ENCODE peak calls at places on chromosome 2, in nine cellular contexts. One of them, this sample, is unnamed.

GRCh38 chr2:179592167-179592936 is 269.1 kb downstream of the ZNF385B start:
- DNase-seq in SJSA1: no peak
- DNase-seq in body of pancreas: no peak
- DNase-seq in transverse colon: no peak
- DNase-seq in upper lobe of right lung: no peak
- DNase-seq in WERI-Rb-1: no peak
- DNase-seq in caudate nucleus: no peak
- DNase-seq in esophagus squamous epithelium: no peak
- DNase-seq in OCI-LY7: no peak
- DNase-seq in this sample: no peak

GRCh38 chr2:178863856-178864620 is 56.8 kb upstream of the TTN start:
- DNase-seq in SJSA1: peak
- DNase-seq in body of pancreas: peak
- DNase-seq in transverse colon: no peak
- DNase-seq in upper lobe of right lung: no peak
- DNase-seq in WERI-Rb-1: no peak
- DNase-seq in caudate nucleus: no peak
- DNase-seq in esophagus squamous epithelium: no peak
- DNase-seq in OCI-LY7: no peak
- DNase-seq in this sample: peak

GRCh38 chr2:111709321-111709720 is 174.7 kb downstream of the ANAPC1 start:
- DNase-seq in SJSA1: no peak
- DNase-seq in body of pancreas: no peak
- DNase-seq in transverse colon: no peak
- DNase-seq in upper lobe of right lung: peak
- DNase-seq in WERI-Rb-1: no peak
- DNase-seq in caudate nucleus: no peak
- DNase-seq in esophagus squamous epithelium: no peak
- DNase-seq in OCI-LY7: no peak
- DNase-seq in this sample: no peak

GRCh38 chr2:148900350-148900749 is 25.3 kb downstream of the KIF5C start:
- DNase-seq in SJSA1: no peak
- DNase-seq in body of pancreas: no peak
- DNase-seq in transverse colon: no peak
- DNase-seq in upper lobe of right lung: no peak
- DNase-seq in WERI-Rb-1: no peak
- DNase-seq in caudate nucleus: no peak
- DNase-seq in esophagus squamous epithelium: no peak
- DNase-seq in OCI-LY7: no peak
- DNase-seq in this sample: no peak

GRCh38 chr2:230140667-230141066 is 71.9 kb upstream of the SLC16A14 start:
- DNase-seq in SJSA1: no peak
- DNase-seq in body of pancreas: no peak
- DNase-seq in transverse colon: no peak
- DNase-seq in upper lobe of right lung: no peak
- DNase-seq in WERI-Rb-1: no peak
- DNase-seq in caudate nucleus: no peak
- DNase-seq in esophagus squamous epithelium: no peak
- DNase-seq in OCI-LY7: no peak
- DNase-seq in this sample: no peak

GRCh38 chr2:145431181-145431951 is 911.4 kb upstream of the ZEB2 start:
- DNase-seq in SJSA1: no peak
- DNase-seq in body of pancreas: peak
- DNase-seq in transverse colon: no peak
- DNase-seq in upper lobe of right lung: no peak
- DNase-seq in WERI-Rb-1: peak
- DNase-seq in caudate nucleus: no peak
- DNase-seq in esophagus squamous epithelium: no peak
- DNase-seq in OCI-LY7: no peak
- DNase-seq in this sample: no peak

GRCh38 chr2:95381212-95382127 is 21.0 kb upstream of the FAHD2A start:
- DNase-seq in SJSA1: no peak
- DNase-seq in body of pancreas: no peak
- DNase-seq in transverse colon: no peak
- DNase-seq in upper lobe of right lung: peak
- DNase-seq in WERI-Rb-1: no peak
- DNase-seq in caudate nucleus: no peak
- DNase-seq in esophagus squamous epithelium: no peak
- DNase-seq in OCI-LY7: no peak
- DNase-seq in this sample: no peak

GRCh38 chr2:56985609-56986008 is 801.8 kb downstream of the CCDC85A start:
- DNase-seq in SJSA1: no peak
- DNase-seq in body of pancreas: no peak
- DNase-seq in transverse colon: no peak
- DNase-seq in upper lobe of right lung: no peak
- DNase-seq in WERI-Rb-1: no peak
- DNase-seq in caudate nucleus: no peak
- DNase-seq in esophagus squamous epithelium: no peak
- DNase-seq in OCI-LY7: no peak
- DNase-seq in this sample: no peak

GRCh38 chr2:241931084-241931975 is 61.8 kb downstream of the RTP5 start:
- DNase-seq in SJSA1: no peak
- DNase-seq in body of pancreas: no peak
- DNase-seq in transverse colon: no peak
- DNase-seq in upper lobe of right lung: no peak
- DNase-seq in WERI-Rb-1: no peak
- DNase-seq in caudate nucleus: no peak
- DNase-seq in esophagus squamous epithelium: no peak
- DNase-seq in OCI-LY7: no peak
- DNase-seq in this sample: no peak

GRCh38 chr2:59389240-59389639 is 1148.1 kb upstream of the FANCL start:
- DNase-seq in SJSA1: no peak
- DNase-seq in body of pancreas: peak
- DNase-seq in transverse colon: no peak
- DNase-seq in upper lobe of right lung: no peak
- DNase-seq in WERI-Rb-1: peak
- DNase-seq in caudate nucleus: no peak
- DNase-seq in esophagus squamous epithelium: no peak
- DNase-seq in OCI-LY7: no peak
- DNase-seq in this sample: peak

GRCh38 chr2:229731916-229732315 is 17.6 kb upstream of the DNER start:
- DNase-seq in SJSA1: peak
- DNase-seq in body of pancreas: no peak
- DNase-seq in transverse colon: no peak
- DNase-seq in upper lobe of right lung: no peak
- DNase-seq in WERI-Rb-1: no peak
- DNase-seq in caudate nucleus: no peak
- DNase-seq in esophagus squamous epithelium: no peak
- DNase-seq in OCI-LY7: no peak
- DNase-seq in this sample: no peak

GRCh38 chr2:216660496-216660895 is 27.3 kb downstream of the IGFBP2 start:
- DNase-seq in SJSA1: no peak
- DNase-seq in body of pancreas: no peak
- DNase-seq in transverse colon: no peak
- DNase-seq in upper lobe of right lung: no peak
- DNase-seq in WERI-Rb-1: no peak
- DNase-seq in caudate nucleus: no peak
- DNase-seq in esophagus squamous epithelium: no peak
- DNase-seq in OCI-LY7: no peak
- DNase-seq in this sample: no peak

GRCh38 chr2:6744037-6744436 is 121.7 kb downstream of the CMPK2 start:
- DNase-seq in SJSA1: no peak
- DNase-seq in body of pancreas: no peak
- DNase-seq in transverse colon: no peak
- DNase-seq in upper lobe of right lung: no peak
- DNase-seq in WERI-Rb-1: no peak
- DNase-seq in caudate nucleus: no peak
- DNase-seq in esophagus squamous epithelium: no peak
- DNase-seq in OCI-LY7: no peak
- DNase-seq in this sample: no peak

GRCh38 chr2:50746526-50746925 is 285.4 kb downstream of the NRXN1 start:
- DNase-seq in SJSA1: peak
- DNase-seq in body of pancreas: peak
- DNase-seq in transverse colon: no peak
- DNase-seq in upper lobe of right lung: no peak
- DNase-seq in WERI-Rb-1: peak
- DNase-seq in caudate nucleus: no peak
- DNase-seq in esophagus squamous epithelium: no peak
- DNase-seq in OCI-LY7: peak
- DNase-seq in this sample: peak

GRCh38 chr2:163044116-163044515 is 205.5 kb upstream of the KCNH7 start:
- DNase-seq in SJSA1: no peak
- DNase-seq in body of pancreas: no peak
- DNase-seq in transverse colon: no peak
- DNase-seq in upper lobe of right lung: no peak
- DNase-seq in WERI-Rb-1: no peak
- DNase-seq in caudate nucleus: no peak
- DNase-seq in esophagus squamous epithelium: no peak
- DNase-seq in OCI-LY7: no peak
- DNase-seq in this sample: no peak

GRCh38 chr2:160892204-160892603 is 268.0 kb upstream of the TANK start:
- DNase-seq in SJSA1: no peak
- DNase-seq in body of pancreas: no peak
- DNase-seq in transverse colon: no peak
- DNase-seq in upper lobe of right lung: no peak
- DNase-seq in WERI-Rb-1: no peak
- DNase-seq in caudate nucleus: no peak
- DNase-seq in esophagus squamous epithelium: no peak
- DNase-seq in OCI-LY7: no peak
- DNase-seq in this sample: no peak

DNA sequence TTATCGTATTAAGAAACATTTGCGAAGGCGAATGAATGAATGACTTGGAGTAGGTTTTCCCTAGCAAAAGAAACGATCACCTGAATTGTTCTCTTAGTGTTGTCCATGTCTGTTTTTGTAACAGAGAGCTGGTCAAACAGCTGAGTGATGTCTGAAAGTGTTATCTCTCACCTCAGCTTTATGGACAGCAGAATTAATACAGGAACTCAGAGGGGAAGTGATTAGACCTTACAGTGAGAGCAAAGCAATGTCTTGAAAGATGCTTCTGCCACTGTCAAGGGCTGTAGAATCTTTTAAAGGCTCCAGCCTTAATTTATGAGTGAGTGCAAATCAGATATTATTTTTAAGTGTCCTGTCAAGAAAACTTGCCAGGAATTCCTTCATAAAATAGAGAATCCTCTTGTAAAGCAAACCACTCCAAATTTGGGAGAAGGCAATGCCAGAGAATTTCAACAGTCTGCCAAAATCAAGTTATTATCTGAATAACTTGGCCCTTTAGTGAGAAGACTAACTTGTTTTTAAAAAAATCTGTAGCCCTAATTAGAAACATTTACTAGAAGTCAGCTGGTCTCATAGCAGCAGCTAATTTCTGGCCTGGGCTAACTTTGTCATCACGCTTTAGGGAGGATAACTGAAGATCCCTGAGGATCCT is 60.7 kb downstream of the CDC42EP3 start:
- DNase-seq in SJSA1: no peak
- DNase-seq in body of pancreas: no peak
- DNase-seq in transverse colon: no peak
- DNase-seq in upper lobe of right lung: no peak
- DNase-seq in WERI-Rb-1: no peak
- DNase-seq in caudate nucleus: no peak
- DNase-seq in esophagus squamous epithelium: no peak
- DNase-seq in OCI-LY7: no peak
- DNase-seq in this sample: no peak
- H3K27ac ChIP-seq in SJSA1: no peak
- H3K27ac ChIP-seq in body of pancreas: no peak
- H3K27ac ChIP-seq in transverse colon: peak
- H3K27ac ChIP-seq in upper lobe of right lung: no peak
- H3K27ac ChIP-seq in WERI-Rb-1: no peak
- H3K27ac ChIP-seq in caudate nucleus: no peak
- H3K27ac ChIP-seq in esophagus squamous epithelium: no peak
- H3K27ac ChIP-seq in OCI-LY7: no peak
- H3K27ac ChIP-seq in this sample: no peak

DNA sequence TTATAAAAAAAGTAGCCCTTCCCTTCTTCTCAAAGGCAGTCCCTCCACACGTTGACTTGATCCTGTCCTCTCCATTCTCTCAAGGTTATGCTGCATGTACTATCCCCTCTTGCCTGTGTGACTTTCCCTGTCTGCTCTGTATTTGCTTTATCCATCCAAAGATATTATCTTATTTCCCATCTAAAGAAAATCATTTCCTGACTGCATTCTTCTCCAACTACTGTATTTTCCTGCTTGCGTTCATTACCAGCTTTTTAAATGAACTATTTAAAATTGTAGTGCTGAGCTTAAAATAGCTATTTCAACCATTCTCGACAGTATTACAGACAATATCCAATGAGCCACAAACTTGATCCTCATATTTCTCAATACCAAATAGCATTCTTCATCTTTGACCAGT is 716.0 kb upstream of the REG3G start:
- DNase-seq in SJSA1: no peak
- DNase-seq in body of pancreas: no peak
- DNase-seq in transverse colon: no peak
- DNase-seq in upper lobe of right lung: no peak
- DNase-seq in WERI-Rb-1: no peak
- DNase-seq in caudate nucleus: no peak
- DNase-seq in esophagus squamous epithelium: no peak
- DNase-seq in OCI-LY7: no peak
- DNase-seq in this sample: no peak
- H3K27ac ChIP-seq in SJSA1: no peak
- H3K27ac ChIP-seq in body of pancreas: no peak
- H3K27ac ChIP-seq in transverse colon: no peak
- H3K27ac ChIP-seq in upper lobe of right lung: no peak
- H3K27ac ChIP-seq in WERI-Rb-1: no peak
- H3K27ac ChIP-seq in caudate nucleus: no peak
- H3K27ac ChIP-seq in esophagus squamous epithelium: no peak
- H3K27ac ChIP-seq in OCI-LY7: no peak
- H3K27ac ChIP-seq in this sample: no peak

DNA sequence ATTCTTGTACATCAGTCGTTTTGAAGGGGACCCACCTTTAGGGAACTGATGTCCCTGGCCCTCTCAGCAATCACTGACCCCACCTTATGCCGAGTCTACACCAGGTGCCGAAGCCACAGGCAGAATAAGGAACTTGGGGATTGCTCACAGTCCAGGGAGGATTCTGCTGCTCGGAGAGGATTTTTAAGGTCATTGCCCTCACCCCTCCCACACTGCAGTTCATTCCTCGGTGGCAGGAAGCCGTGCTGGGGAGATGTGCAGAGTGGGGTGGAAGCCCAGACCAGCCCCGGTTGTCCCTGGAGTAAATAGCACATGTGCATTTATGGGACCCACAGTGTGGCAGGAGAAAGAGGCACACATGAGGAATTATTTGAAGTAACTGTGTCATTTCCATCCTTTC is 50.4 kb downstream of the PLB1 start:
- DNase-seq in SJSA1: no peak
- DNase-seq in body of pancreas: no peak
- DNase-seq in transverse colon: no peak
- DNase-seq in upper lobe of right lung: no peak
- DNase-seq in WERI-Rb-1: peak
- DNase-seq in caudate nucleus: no peak
- DNase-seq in esophagus squamous epithelium: no peak
- DNase-seq in OCI-LY7: no peak
- DNase-seq in this sample: no peak
- H3K27ac ChIP-seq in SJSA1: no peak
- H3K27ac ChIP-seq in body of pancreas: no peak
- H3K27ac ChIP-seq in transverse colon: no peak
- H3K27ac ChIP-seq in upper lobe of right lung: no peak
- H3K27ac ChIP-seq in WERI-Rb-1: no peak
- H3K27ac ChIP-seq in caudate nucleus: no peak
- H3K27ac ChIP-seq in esophagus squamous epithelium: peak
- H3K27ac ChIP-seq in OCI-LY7: no peak
- H3K27ac ChIP-seq in this sample: no peak

GRCh38 chr2:176139621-176140020 is 10.1 kb downstream of the HOXD8 start:
- DNase-seq in SJSA1: no peak
- DNase-seq in body of pancreas: no peak
- DNase-seq in transverse colon: no peak
- DNase-seq in upper lobe of right lung: no peak
- DNase-seq in WERI-Rb-1: no peak
- DNase-seq in caudate nucleus: no peak
- DNase-seq in esophagus squamous epithelium: no peak
- DNase-seq in OCI-LY7: no peak
- DNase-seq in this sample: no peak
- H3K27ac ChIP-seq in SJSA1: no peak
- H3K27ac ChIP-seq in body of pancreas: no peak
- H3K27ac ChIP-seq in transverse colon: peak
- H3K27ac ChIP-seq in upper lobe of right lung: no peak
- H3K27ac ChIP-seq in WERI-Rb-1: no peak
- H3K27ac ChIP-seq in caudate nucleus: no peak
- H3K27ac ChIP-seq in esophagus squamous epithelium: no peak
- H3K27ac ChIP-seq in OCI-LY7: no peak
- H3K27ac ChIP-seq in this sample: no peak

This sample was measured in thyroid gland.